ENCODE peak calls at places on chromosomes 7 and 10, in nine cellular contexts. C is GM12865, O is prostate gland, A is adrenal gland, S is HepG2, B is kidney, K is left lung, H is AG09309, T is IMR-90. G is an unnamed sample.

GRCh38 chr7:111076205-111076604 is 14.7 kb upstream of the LRRN3 start:
- DNase-seq in C (no peak), O (no peak), A (no peak), S (no peak), B (no peak), K (no peak), H (no peak), T (peak; percentile 74), G (no peak)

GRCh38 chr10:131698986-131699385 is 201.8 kb upstream of the PPP2R2D start:
- DNase-seq in C (no peak), O (no peak), A (peak; percentile 0), S (no peak), B (no peak), K (no peak), H (no peak), T (no peak), G (no peak)

GRCh38 chr7:70408477-70408876 is 723.5 kb upstream of the GALNT17 start:
- DNase-seq in C (no peak), O (no peak), A (no peak), S (no peak), B (no peak), K (no peak), H (no peak), T (no peak), G (no peak)

GRCh38 chr7:27921081-27921836 is 181.3 kb downstream of the TAX1BP1 start:
- DNase-seq in C (peak; percentile 80), O (peak; percentile 66), A (peak; percentile 64), S (peak; percentile 70), B (no peak), K (no peak), H (peak; percentile 94), T (peak; percentile 92), G (peak; percentile 83)

GRCh38 chr10:126634915-126635314 is 35.6 kb downstream of the C10orf90 start:
- DNase-seq in C (no peak), O (peak; percentile 72), A (no peak), S (no peak), B (no peak), K (no peak), H (peak; percentile 88), T (no peak), G (peak; percentile 59)

GRCh38 chr10:122688293-122688989 is 11.2 kb downstream of the C10orf120 start:
- DNase-seq in C (no peak), O (no peak), A (no peak), S (no peak), B (no peak), K (no peak), H (no peak), T (no peak), G (no peak)

GRCh38 chr7:110442386-110442837 is 648.5 kb upstream of the LRRN3 start:
- DNase-seq in C (peak; percentile 49), O (peak; percentile 17), A (peak; percentile 20), S (peak; percentile 49), B (no peak), K (no peak), H (no peak), T (peak; percentile 37), G (peak; percentile 61)

GRCh38 chr10:13366891-13367290 is 18.8 kb upstream of the SEPHS1 start:
- DNase-seq in C (no peak), O (no peak), A (no peak), S (no peak), B (no peak), K (no peak), H (no peak), T (no peak), G (no peak)

GRCh38 chr7:44375236-44375699 is 49.9 kb upstream of the CAMK2B start:
- DNase-seq in C (no peak), O (no peak), A (no peak), S (peak; percentile 49), B (peak; percentile 35), K (peak; percentile 40), H (no peak), T (no peak), G (no peak)

GRCh38 chr10:117537436-117537903 is 5.1 kb upstream of the EMX2 start:
- DNase-seq in C (peak; percentile 32), O (no peak), A (no peak), S (no peak), B (no peak), K (no peak), H (no peak), T (no peak), G (no peak)

GRCh38 chr10:117536862-117537435 is 5.6 kb upstream of the EMX2 start:
- DNase-seq in C (no peak), O (no peak), A (no peak), S (no peak), B (no peak), K (no peak), H (no peak), T (no peak), G (no peak)

GRCh38 chr10:117539271-117539876 is 3.2 kb upstream of the EMX2 start:
- DNase-seq in C (no peak), O (no peak), A (no peak), S (no peak), B (peak; percentile 89), K (no peak), H (no peak), T (no peak), G (no peak)

GRCh38 chr10:117536359-117536861 is 6.1 kb upstream of the EMX2 start:
- DNase-seq in C (no peak), O (no peak), A (no peak), S (no peak), B (no peak), K (no peak), H (no peak), T (no peak), G (no peak)

GRCh38 chr10:117537904-117538524 is 4.5 kb upstream of the EMX2 start:
- DNase-seq in C (peak; percentile 57), O (no peak), A (no peak), S (no peak), B (peak; percentile 73), K (no peak), H (no peak), T (no peak), G (no peak)
- H3K4me3 ChIP-seq in C (no peak overlapping the region), O (no peak overlapping the region), A (no peak overlapping the region), S (peak overlapping the region; percentile 50), B (peak overlapping the region; percentile 39), K (no peak overlapping the region), H (no peak overlapping the region), T (no peak overlapping the region), G (no peak overlapping the region)

DNA sequence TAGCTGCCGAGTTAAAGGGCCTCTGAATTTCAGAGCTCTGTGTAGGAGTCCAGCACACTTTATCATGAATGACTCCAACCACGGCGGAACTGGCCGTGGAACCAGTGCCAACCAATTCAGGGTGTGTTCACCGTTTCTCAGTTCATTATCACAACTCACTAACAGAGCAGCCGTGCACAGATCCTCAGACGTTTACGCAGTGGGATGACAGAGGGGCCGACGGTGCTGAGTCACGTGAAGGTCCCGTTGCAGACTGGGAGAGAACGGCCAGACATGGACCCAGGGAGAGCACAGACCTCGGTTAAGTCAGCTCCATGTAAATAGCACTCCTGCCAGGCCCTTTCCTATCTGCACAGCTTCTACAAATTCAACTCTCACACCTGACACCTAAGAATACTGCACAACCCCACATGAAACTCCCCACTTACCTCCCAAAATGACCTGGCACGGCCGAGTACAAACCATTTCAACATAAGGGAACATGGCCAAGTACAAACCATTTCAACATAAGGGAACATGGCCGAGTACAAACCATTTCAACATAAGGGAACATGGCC is 95.5 kb downstream of the DIP2C start:
- DNase-seq in C (no peak), O (no peak), A (no peak), S (no peak), B (no peak), K (peak; percentile 62), H (no peak), T (peak; percentile 91), G (no peak)
- TF ChIP-seq CTCF in C (no peak), O (no peak), A (no peak), S (no peak), B (no peak), K (no peak), H (no peak), T (no peak), G (no peak)

DNA sequence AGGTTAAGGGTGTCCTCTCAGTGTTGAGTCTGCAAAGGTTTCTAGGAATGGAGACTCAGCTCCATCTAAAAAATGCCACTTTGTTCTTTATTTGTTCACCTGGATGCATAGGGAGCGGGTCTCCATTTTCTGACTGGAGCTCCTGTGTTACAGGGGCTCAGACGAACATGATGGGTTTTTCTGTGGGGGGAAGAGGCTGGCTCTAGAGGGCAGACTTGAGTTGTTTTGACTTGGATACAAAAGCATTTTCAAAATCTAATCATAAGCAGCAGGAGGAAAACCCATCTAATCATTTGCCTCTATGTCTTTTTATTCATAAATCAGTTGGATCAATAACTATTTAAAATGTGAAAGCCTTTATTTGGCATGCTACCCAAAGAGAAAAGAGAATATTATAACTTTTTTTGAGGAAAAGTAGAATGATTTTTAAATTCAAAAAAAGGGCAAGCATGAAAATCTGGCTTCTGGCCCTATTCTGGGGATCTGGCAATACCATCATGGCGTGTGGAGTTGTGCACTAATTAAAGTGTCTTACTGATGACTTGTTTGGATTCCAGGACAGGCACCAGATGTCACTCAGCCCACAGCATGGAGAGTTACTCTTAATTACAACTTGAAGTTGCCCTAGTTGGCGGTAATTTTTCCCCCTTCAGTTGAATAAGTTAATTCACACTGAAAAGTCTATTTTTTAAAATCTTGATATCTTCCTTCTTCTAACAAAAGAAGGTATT is 594.9 kb downstream of the REEP3 start:
- DNase-seq in C (peak; percentile 36), O (no peak), A (peak; percentile 17), S (no peak), B (no peak), K (no peak), H (no peak), T (no peak), G (no peak)
- H3K4me3 ChIP-seq in C (no peak overlapping the region), O (no peak overlapping the region), A (no peak overlapping the region), S (no peak overlapping the region), B (no peak overlapping the region), K (no peak overlapping the region), H (no peak overlapping the region), T (no peak overlapping the region), G (no peak overlapping the region)

GRCh38 chr7:143492799-143493568 is 15.3 kb downstream of the TAS2R41 start:
- DNase-seq in C (no peak), O (no peak), A (no peak), S (no peak), B (no peak), K (no peak), H (no peak), T (peak; percentile 36), G (no peak)

GRCh38 chr7:143492043-143492471 is 14.4 kb downstream of the TAS2R41 start:
- DNase-seq in C (no peak), O (no peak), A (no peak), S (no peak), B (no peak), K (no peak), H (peak; percentile 45), T (peak; percentile 90), G (no peak)

GRCh38 chr7:143495806-143496672 is 18.4 kb downstream of the TAS2R41 start:
- DNase-seq in C (no peak), O (no peak), A (no peak), S (no peak), B (no peak), K (no peak), H (no peak), T (no peak), G (no peak)

GRCh38 chr7:143493755-143494154 is 16.1 kb downstream of the TAS2R41 start:
- DNase-seq in C (no peak), O (no peak), A (no peak), S (no peak), B (no peak), K (no peak), H (no peak), T (no peak), G (no peak)

DNA sequence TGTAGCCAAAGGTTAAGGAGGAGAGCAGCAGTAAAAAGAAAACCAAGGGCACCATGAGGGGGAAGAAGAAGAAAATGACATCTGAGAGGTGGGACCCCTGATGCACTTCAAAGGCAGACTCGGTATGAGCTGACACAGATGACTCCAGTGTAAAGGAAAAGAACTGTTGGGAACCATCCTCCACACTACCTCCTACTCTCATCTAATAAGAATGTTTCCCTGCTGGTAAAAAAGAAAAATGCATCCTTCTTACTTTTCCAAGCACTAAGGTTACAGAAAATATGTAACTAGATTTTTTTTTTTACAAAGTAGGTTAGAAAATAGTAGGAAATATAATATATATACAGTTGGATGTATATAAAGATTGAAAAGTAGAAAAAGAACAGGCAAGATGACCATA is 16.9 kb downstream of the TAS2R41 start:
- DNase-seq in C (no peak), O (no peak), A (no peak), S (no peak), B (no peak), K (no peak), H (no peak), T (peak; percentile 45), G (no peak)
- TF ChIP-seq CTCF in C (no peak), O (no peak), A (no peak), S (no peak), B (no peak), K (no peak), H (no peak), T (peak; percentile 28), G (no peak)